ENCODE peak calls at places on chromosomes 16 and 17, in seven cellular contexts. I is nephron progenitor cell, Y is CD14-positive monocyte, A is transverse colon, P is cardiac fibroblast, W is A549, X is hepatocyte. L is an unnamed sample.

GRCh38 chr17:73371285-73371684 is 59.5 kb upstream of the CDC42EP4 start:
- DNase-seq in I (no peak), Y (no peak), A (no peak), P (peak; percentile 71), W (peak; percentile 44), X (no peak), L (peak; percentile 48)

GRCh38 chr16:1466968-1467521 is 7.8 kb downstream of the CLCN7 start:
- DNase-seq in I (no peak), Y (no peak), A (no peak), P (no peak), W (no peak), X (no peak), L (peak; percentile 36)

GRCh38 chr17:17516941-17517720 is 20.9 kb upstream of the RASD1 start:
- DNase-seq in I (no peak), Y (peak; percentile 29), A (no peak), P (no peak), W (no peak), X (no peak), L (no peak)

GRCh38 chr17:705863-706262 is 8.8 kb downstream of the VPS53 start:
- DNase-seq in I (no peak), Y (no peak), A (no peak), P (peak; percentile 45), W (no peak), X (peak; percentile 42), L (no peak)

GRCh38 chr16:2586241-2586640 is 48.4 kb downstream of the PDPK1 start:
- DNase-seq in I (no peak), Y (no peak), A (no peak), P (no peak), W (no peak), X (no peak), L (no peak)

GRCh38 chr16:68328860-68329370 is 18.1 kb downstream of the PRMT7 start:
- DNase-seq in I (no peak), Y (no peak), A (no peak), P (no peak), W (no peak), X (peak; percentile 69), L (no peak)

GRCh38 chr17:6420173-6420641 is 14.7 kb downstream of the AIPL1 start:
- DNase-seq in I (peak; percentile 56), Y (no peak), A (no peak), P (peak; percentile 10), W (peak; percentile 38), X (peak; percentile 46), L (peak; percentile 16)

GRCh38 chr17:79495665-79496064 is 115.2 kb downstream of the RBFOX3 start:
- DNase-seq in I (no peak), Y (no peak), A (no peak), P (no peak), W (no peak), X (no peak), L (no peak)

GRCh38 chr16:78882751-78883150 is 717.8 kb downstream of the MAF start:
- DNase-seq in I (no peak), Y (no peak), A (no peak), P (no peak), W (no peak), X (no peak), L (no peak)

GRCh38 chr17:61806081-61806828 is 57.1 kb downstream of the BRIP1 start:
- DNase-seq in I (no peak), Y (no peak), A (no peak), P (no peak), W (no peak), X (no peak), L (no peak)

GRCh38 chr16:180101-180920 is at the start of gene HBQ1:
- DNase-seq in I (peak; percentile 82), Y (no peak), A (no peak), P (peak; percentile 29), W (peak; percentile 73), X (peak; percentile 66), L (no peak)

GRCh38 chr17:8173871-8174322 is 2.3 kb downstream of the TMEM107 start:
- DNase-seq in I (no peak), Y (no peak), A (peak; percentile 17), P (peak; percentile 55), W (no peak), X (peak; percentile 44), L (no peak)

GRCh38 chr16:1929105-1929504 is 10.9 kb upstream of the HS3ST6 start:
- DNase-seq in I (no peak), Y (peak; percentile 36), A (no peak), P (peak; percentile 37), W (peak; percentile 78), X (no peak), L (no peak)

GRCh38 chr17:76998839-76999238 is 130.6 kb downstream of the MGAT5B start:
- DNase-seq in I (no peak), Y (no peak), A (no peak), P (no peak), W (no peak), X (no peak), L (no peak)

GRCh38 chr17:50289268-50289667 is 15.0 kb downstream of the TMEM92 start:
- DNase-seq in I (no peak), Y (no peak), A (no peak), P (peak; percentile 60), W (no peak), X (no peak), L (peak; percentile 57)

GRCh38 chr17:42720996-42721583 is 23.8 kb downstream of the EZH1 start:
- DNase-seq in I (peak; percentile 21), Y (no peak), A (no peak), P (peak; percentile 83), W (peak; percentile 80), X (peak; percentile 87), L (peak; percentile 71)

GRCh38 chr17:68515238-68515637 is 3.0 kb downstream of the PRKAR1A start:
- DNase-seq in I (no peak), Y (no peak), A (no peak), P (peak; percentile 50), W (no peak), X (no peak), L (no peak)

GRCh38 chr17:78019367-78019975 is 61.0 kb downstream of the TNRC6C start:
- DNase-seq in I (no peak), Y (no peak), A (no peak), P (peak; percentile 65), W (no peak), X (peak; percentile 32), L (peak; percentile 46)

GRCh38 chr17:4073983-4074830 is 68.6 kb downstream of the ZZEF1 start:
- DNase-seq in I (no peak), Y (peak; percentile 64), A (peak; percentile 55), P (no peak), W (no peak), X (no peak), L (no peak)

DNA sequence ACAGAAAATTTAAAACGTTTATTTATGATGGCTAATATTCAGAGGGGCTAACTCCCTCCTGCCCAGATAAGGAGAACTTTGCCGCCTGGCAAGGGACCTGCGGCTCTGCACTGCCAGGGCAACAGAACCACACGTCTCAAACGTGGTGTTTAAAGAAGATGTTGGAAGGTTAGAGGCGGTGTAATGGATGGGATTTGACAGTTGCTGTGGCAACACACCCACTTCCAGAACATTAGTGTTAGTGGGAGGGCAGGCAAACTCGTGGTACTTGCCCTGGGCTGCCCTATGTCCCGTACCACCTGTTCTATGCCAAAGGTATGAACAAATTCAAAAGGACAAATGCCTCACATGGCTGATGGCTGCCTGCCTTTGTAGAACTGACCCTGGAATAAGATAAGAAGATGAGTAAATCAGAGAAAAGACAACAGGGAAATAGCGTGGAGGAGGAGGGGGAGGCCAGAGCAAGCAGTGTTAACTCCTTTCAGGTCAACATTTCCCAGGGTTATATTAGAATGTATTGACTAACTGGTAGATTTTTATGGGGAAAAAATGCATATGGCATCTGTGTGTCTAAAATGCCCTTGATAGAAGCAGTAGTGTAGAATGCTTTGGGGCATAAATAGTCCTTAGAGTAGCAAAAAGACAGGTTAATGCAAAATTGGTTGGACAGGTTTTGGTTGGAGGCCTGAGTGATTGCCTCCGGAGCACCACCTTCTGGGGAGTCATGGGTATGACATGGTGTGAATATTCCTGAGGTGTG is 30.8 kb downstream of the HLF start:
- DNase-seq in I (peak; percentile 66), Y (no peak), A (peak; percentile 66), P (peak; percentile 60), W (peak; percentile 90), X (peak; percentile 67), L (peak; percentile 74)
- TF ChIP-seq CTCF in I (peak; percentile 79), Y (peak; percentile 92), A (peak; percentile 84), P (peak; percentile 87), W (peak; percentile 90), X (peak; percentile 73), L (peak; percentile 84)

DNA sequence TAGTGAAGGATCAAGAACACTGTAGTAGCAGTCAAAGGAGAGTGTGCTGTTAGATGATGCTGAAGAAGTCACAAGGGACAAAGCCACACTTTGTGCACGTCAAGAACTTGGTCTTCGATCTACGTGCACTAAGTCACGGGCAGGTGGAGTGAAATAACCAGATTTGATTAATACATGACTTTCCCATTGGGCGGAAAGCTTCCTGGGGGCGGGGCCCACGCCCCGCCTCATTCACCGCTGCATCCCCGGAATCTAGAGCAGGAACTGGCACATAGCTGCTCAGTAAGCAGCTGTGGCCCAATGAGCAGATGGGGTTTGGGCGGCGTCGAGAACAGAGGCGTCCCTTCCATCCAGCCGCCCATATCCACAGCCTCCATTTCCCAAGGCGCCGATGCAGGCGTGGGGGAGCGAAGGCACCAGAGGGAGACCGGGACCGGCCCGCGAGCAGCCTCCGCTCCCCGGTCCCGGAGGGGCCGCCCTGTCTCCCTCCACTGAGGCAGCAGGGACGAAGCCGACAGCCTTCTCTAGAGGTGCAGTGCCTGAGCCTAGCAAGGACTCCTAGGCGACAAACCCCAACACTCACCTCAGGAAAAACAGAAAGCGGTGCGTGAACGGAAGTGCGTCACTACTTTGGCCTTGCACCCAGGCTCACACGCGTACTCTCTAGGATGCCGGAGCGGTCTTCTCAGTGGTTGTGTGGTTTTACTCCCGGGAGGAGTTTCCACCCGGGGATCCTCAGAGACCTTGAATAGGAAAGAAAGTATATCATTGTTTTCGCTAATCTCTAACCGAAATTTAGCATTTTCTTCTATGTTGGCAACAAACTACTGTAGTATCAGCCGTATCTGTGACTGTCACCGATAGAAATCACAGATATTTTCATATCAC is 4.9 kb downstream of the ZNF19 start:
- DNase-seq in I (peak; percentile 69), Y (peak; percentile 68), A (peak; percentile 89), P (peak; percentile 97), W (peak; percentile 84), X (peak; percentile 91), L (peak; percentile 88)
- TF ChIP-seq CTCF in I (no peak), Y (no peak), A (no peak), P (no peak), W (no peak), X (no peak), L (no peak)

DNA sequence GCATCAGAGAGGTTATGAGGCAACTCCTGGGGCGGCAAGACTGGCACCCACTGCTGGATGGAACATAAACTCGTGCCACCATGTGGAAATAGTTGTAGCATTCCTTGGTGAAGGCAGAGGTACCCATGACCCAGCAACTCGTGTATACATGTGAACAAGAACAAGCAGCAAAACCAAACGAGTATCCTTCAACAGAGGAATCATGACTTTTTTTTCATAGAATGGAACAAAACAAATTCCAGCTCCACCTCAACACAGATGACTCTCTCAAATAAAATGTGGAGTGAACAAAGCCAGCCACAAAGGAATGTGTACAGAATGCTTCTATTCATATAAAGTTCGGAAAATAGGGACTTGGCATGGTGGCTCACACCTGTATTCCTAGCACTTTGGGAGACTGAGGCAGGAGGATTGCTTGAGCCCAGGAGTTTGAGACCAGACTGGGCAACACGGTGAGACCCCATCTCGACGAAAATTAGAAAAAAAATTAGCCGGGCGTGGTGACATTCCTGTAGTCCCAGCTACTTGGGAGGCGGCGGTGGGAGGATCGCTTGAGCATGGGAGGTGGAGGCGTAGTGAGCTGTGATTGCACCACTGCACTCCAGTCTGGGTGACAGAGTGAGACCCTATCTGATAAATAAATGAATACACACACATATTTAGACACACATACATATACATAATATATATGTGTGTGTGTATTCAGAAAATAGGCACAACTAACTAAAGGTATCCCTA is 35.3 kb downstream of the B9D1 start:
- DNase-seq in I (no peak), Y (no peak), A (no peak), P (peak; percentile 81), W (peak; percentile 62), X (no peak), L (peak; percentile 77)
- TF ChIP-seq CTCF in I (no peak), Y (no peak), A (no peak), P (no peak), W (no peak), X (no peak), L (no peak)

GRCh38 chr17:36647598-36647997 is 46.2 kb downstream of the MRM1 start:
- DNase-seq in I (no peak), Y (no peak), A (no peak), P (no peak), W (no peak), X (no peak), L (no peak)
- TF ChIP-seq CTCF in I (no peak), Y (no peak), A (no peak), P (no peak), W (no peak), X (no peak), L (no peak)

L was measured in MCF 10A.